ENCODE peak calls at places on chromosomes 7 and 10, in ten cellular contexts. T is GM10248; M is CD8-positive, alpha-beta T cell; Z is thyroid gland; B is astrocyte of the spinal cord; E is brain microvascular endothelial cell; S is PC-9; X is BE2C; Y is heart right ventricle; Q is Panc1. P is an unnamed sample.

GRCh38 chr7:73518470-73518869 is 3.6 kb downstream of the BAZ1B start:
- DNase-seq in T (no peak), M (no peak), Z (no peak), B (no peak), E (no peak), S (no peak), X (no peak), Y (no peak), Q (no peak), P (no peak)

GRCh38 chr7:120272261-120272895 is 597 bp upstream of the KCND2 start:
- DNase-seq in T (peak), M (no peak), Z (no peak), B (peak), E (peak), S (peak), X (no peak), Y (no peak), Q (no peak), P (peak)

GRCh38 chr10:110138197-110138812 is 69.1 kb upstream of the MXI1 start:
- DNase-seq in T (peak), M (no peak), Z (no peak), B (peak), E (peak), S (no peak), X (no peak), Y (no peak), Q (peak), P (no peak)

GRCh38 chr10:89891006-89891405 is 189.6 kb downstream of the KIF20B start:
- DNase-seq in T (no peak), M (no peak), Z (no peak), B (no peak), E (no peak), S (no peak), X (no peak), Y (no peak), Q (no peak), P (no peak)

GRCh38 chr10:48475943-48476278 is 129.0 kb downstream of the ARHGAP22 start:
- DNase-seq in T (no peak), M (no peak), Z (no peak), B (no peak), E (no peak), S (no peak), X (no peak), Y (no peak), Q (no peak), P (no peak)

GRCh38 chr7:360454-361100 is 70.6 kb downstream of the FOXL3 start:
- DNase-seq in T (no peak), M (peak), Z (no peak), B (no peak), E (no peak), S (no peak), X (no peak), Y (no peak), Q (no peak), P (peak)

GRCh38 chr7:73555411-73555982 is 2.0 kb downstream of the BCL7B start:
- DNase-seq in T (no peak), M (no peak), Z (no peak), B (no peak), E (no peak), S (no peak), X (no peak), Y (no peak), Q (no peak), P (no peak)

GRCh38 chr7:47734287-47734948 is 152.5 kb upstream of the TNS3 start:
- DNase-seq in T (no peak), M (no peak), Z (no peak), B (no peak), E (no peak), S (no peak), X (no peak), Y (no peak), Q (no peak), P (no peak)

GRCh38 chr7:51062222-51062987 is 254.2 kb downstream of the COBL start:
- DNase-seq in T (no peak), M (no peak), Z (peak), B (no peak), E (no peak), S (no peak), X (no peak), Y (no peak), Q (no peak), P (no peak)

DNA sequence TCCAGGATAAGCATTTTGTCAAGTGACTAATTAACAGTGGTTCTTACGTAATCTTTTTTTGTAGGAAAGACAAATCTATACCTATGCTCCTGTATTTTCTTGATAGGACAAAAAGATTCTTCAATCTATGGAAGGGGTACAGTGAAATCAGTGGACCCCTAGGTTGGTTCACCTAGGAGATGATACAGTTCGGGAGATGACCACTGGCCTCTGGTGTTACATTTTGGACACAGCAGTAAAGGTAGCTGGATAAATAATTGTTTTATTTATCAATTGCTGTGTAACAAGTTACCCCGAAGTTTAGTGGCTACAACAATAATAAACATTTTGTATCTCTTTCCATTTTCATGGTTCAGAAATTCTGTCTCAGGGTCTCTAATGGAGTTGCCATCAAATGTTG is 288.2 kb upstream of the MAGI2 start:
- DNase-seq in T (no peak), M (no peak), Z (no peak), B (no peak), E (no peak), S (no peak), X (no peak), Y (no peak), Q (no peak), P (no peak)
- TF ChIP-seq CTCF in T (no peak), M (no peak), Z (no peak), B (peak), E (peak), S (peak), X (peak), Y (peak), Q (peak), P (no peak)

GRCh38 chr10:104123397-104123796 is 1.4 kb downstream of the SFR1 start:
- DNase-seq in T (peak), M (no peak), Z (no peak), B (peak), E (no peak), S (no peak), X (no peak), Y (no peak), Q (no peak), P (no peak)
- TF ChIP-seq CTCF in T (peak), M (no peak), Z (peak), B (peak), E (peak), S (peak), X (peak), Y (no peak), Q (peak), P (no peak)

GRCh38 chr10:123838596-123839310 is 52.9 kb downstream of the CPXM2 start:
- DNase-seq in T (no peak), M (no peak), Z (no peak), B (no peak), E (no peak), S (no peak), X (no peak), Y (no peak), Q (no peak), P (no peak)
- TF ChIP-seq CTCF in T (no peak), M (no peak), Z (no peak), B (no peak), E (no peak), S (no peak), X (no peak), Y (no peak), Q (no peak), P (no peak)

GRCh38 chr10:92552310-92552709 is 21.6 kb downstream of the IDE start:
- DNase-seq in T (no peak), M (no peak), Z (no peak), B (no peak), E (no peak), S (no peak), X (no peak), Y (no peak), Q (no peak), P (no peak)
- TF ChIP-seq CTCF in T (peak), M (no peak), Z (no peak), B (peak), E (peak), S (peak), X (peak), Y (no peak), Q (no peak), P (no peak)

P was measured in nephron progenitor cell.